ENCODE peak calls at places on chromosome 3, in six cellular contexts. C is pancreas, A is mammary epithelial cell, J is gastrocnemius medialis, V is astrocyte of the cerebellum, P is RWPE1. B is an unnamed sample.

GRCh38 chr3:105791134-105791533 is 77.7 kb downstream of the CBLB start:
- DNase-seq in C (no peak), J (peak; percentile 33), A (no peak), V (peak; percentile 38), P (no peak), B (no peak)

GRCh38 chr3:194687638-194688206 is 2.0 kb downstream of the FAM43A start:
- DNase-seq in P (no peak), C (peak; percentile 80), J (peak; percentile 64), V (no peak), A (peak; percentile 39), B (peak; percentile 75)

GRCh38 chr3:104582092-104582491 is 784.6 kb upstream of the ALCAM start:
- DNase-seq in C (no peak), P (no peak), J (no peak), V (no peak), A (no peak), B (no peak)

GRCh38 chr3:49158792-49159191 is 7.3 kb downstream of the CCDC71 start:
- DNase-seq in P (no peak), V (no peak), C (no peak), A (no peak), J (no peak), B (no peak)

GRCh38 chr3:197856199-197856816 is 65.3 kb downstream of the LRCH3 start:
- DNase-seq in C (no peak), A (no peak), J (no peak), V (no peak), P (no peak), B (no peak)

GRCh38 chr3:39474126-39474515 is 6.6 kb downstream of the MOBP start:
- DNase-seq in A (no peak), P (no peak), V (no peak), C (no peak), J (no peak), B (no peak)

GRCh38 chr3:123586131-123586530 is 1.3 kb upstream of the HACD2 start:
- DNase-seq in A (peak; percentile 79), C (no peak), V (no peak), P (peak; percentile 37), J (no peak), B (no peak)

GRCh38 chr3:55481067-55481917 is 5.8 kb downstream of the WNT5A start:
- DNase-seq in A (no peak), P (no peak), V (no peak), J (no peak), C (peak; percentile 73), B (no peak)

GRCh38 chr3:45437388-45437787 is 49.0 kb downstream of the LARS2 start:
- DNase-seq in V (no peak), A (no peak), J (no peak), P (no peak), C (no peak), B (no peak)

GRCh38 chr3:62632510-62633294 is 242.5 kb downstream of the CADPS start:
- DNase-seq in A (no peak), J (no peak), P (no peak), C (no peak), V (no peak), B (no peak)

GRCh38 chr3:170417090-170417489 is 1.6 kb upstream of the CLDN11 start:
- DNase-seq in V (no peak), J (no peak), C (no peak), A (no peak), P (no peak), B (no peak)

GRCh38 chr3:143121240-143122088 is 1.9 kb downstream of the CHST2 start:
- DNase-seq in V (no peak), P (no peak), J (no peak), C (peak; percentile 71), A (peak; percentile 36), B (peak; percentile 85)

GRCh38 chr3:98901032-98901464 is 447 bp downstream of the DCBLD2 start:
- DNase-seq in A (peak; percentile 66), V (no peak), J (peak; percentile 32), C (peak; percentile 68), P (no peak), B (peak; percentile 20)

GRCh38 chr3:153958635-153959320 is 162.4 kb upstream of the ARHGEF26 start:
- DNase-seq in V (peak; percentile 40), C (no peak), A (no peak), J (no peak), P (no peak), B (no peak)

GRCh38 chr3:197171481-197172067 is 126.8 kb downstream of the DLG1 start:
- DNase-seq in A (peak; percentile 38), V (peak; percentile 4), P (no peak), C (no peak), J (no peak), B (no peak)

GRCh38 chr3:45560270-45561020 is 34.1 kb upstream of the LIMD1 start:
- DNase-seq in P (no peak), V (no peak), J (peak; percentile 96), A (no peak), C (no peak), B (no peak)

GRCh38 chr3:17431004-17431403 is 311.4 kb downstream of the TBC1D5 start:
- DNase-seq in C (no peak), J (no peak), A (peak; percentile 23), P (peak; percentile 11), V (no peak), B (no peak)
- TF ChIP-seq CTCF in C (peak; percentile 28), J (peak; percentile 47), A (peak; percentile 32), P (peak; percentile 51), V (peak; percentile 20), B (peak; percentile 34)

GRCh38 chr3:16357191-16357590 is 92.2 kb downstream of the OXNAD1 start:
- DNase-seq in P (no peak), V (no peak), J (no peak), A (no peak), C (no peak), B (no peak)
- TF ChIP-seq CTCF in P (no peak), V (peak; percentile 12), J (no peak), A (no peak), C (no peak), B (no peak)

DNA sequence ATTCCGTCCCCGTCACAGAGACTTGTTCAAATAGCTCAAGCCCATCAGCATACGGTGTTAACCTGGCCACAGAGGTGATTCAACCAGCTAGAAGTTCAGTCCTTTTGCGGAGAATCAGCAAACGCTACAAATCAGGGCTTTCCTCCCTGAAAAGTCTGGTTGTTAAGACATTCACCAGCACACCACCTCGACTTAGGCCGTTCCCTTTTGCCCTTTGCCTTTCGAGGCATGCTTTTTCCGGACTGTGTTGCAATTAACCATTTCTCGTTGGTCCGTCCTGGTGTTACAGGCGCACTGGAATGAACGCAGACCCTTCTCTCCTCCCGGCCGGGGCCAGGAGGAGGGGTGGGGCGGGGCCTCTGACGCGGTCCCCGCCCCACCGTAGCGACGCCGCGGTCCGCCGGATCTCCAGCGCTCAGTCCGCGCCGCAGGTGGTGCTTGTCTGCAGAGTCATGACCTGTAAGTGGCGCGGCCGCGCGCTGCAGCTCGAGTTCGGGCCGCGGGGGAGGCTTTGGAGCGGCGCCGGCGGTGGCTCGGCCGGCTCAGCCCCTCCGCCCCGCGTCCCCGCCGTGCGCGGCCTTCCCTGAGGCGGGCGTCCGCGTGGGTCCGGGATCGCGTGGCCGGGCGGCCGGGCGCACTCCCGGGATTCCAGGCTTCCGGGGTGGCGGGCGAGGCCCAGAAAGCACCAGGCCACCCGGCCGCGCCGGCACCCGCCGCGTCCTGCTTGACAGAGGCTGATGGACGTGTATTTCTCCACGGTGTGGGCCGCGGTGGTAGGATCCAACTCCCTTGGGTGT is at the start of gene NIT2:
- DNase-seq in J (peak; percentile 85), C (peak; percentile 95), P (peak; percentile 91), V (peak; percentile 24), A (peak; percentile 69), B (peak; percentile 69)
- TF ChIP-seq CTCF in J (no peak), C (no peak), P (no peak), V (no peak), A (no peak), B (no peak)

GRCh38 chr3:184741798-184742675 is 30.2 kb upstream of the MAGEF1 start:
- DNase-seq in J (no peak), V (no peak), A (no peak), P (no peak), C (no peak), B (no peak)
- TF ChIP-seq CTCF in J (no peak), V (peak; percentile 3), A (no peak), P (no peak), C (no peak), B (no peak)

GRCh38 chr3:57446318-57446841 is 97.8 kb downstream of the DNAH12 start:
- DNase-seq in V (peak; percentile 79), A (peak; percentile 2), C (no peak), J (no peak), P (no peak), B (no peak)

GRCh38 chr3:57451150-57451846 is 92.8 kb downstream of the DNAH12 start:
- DNase-seq in V (no peak), C (no peak), A (no peak), P (no peak), J (no peak), B (no peak)
- TF ChIP-seq CTCF in V (no peak), C (no peak), A (no peak), P (no peak), J (no peak), B (no peak)

B was measured in natural killer cell.